ENCODE peak calls at places on chromosome 20, in six cellular contexts. B is GM04504; F is effector CD4-positive, alpha-beta T cell; J is DMS153; R is stimulated activated CD8-positive, alpha-beta memory T cell treated with anti-CD3 and anti-CD28 coated beads, Interleukin-12 subunit alpha, Interleukin-12 subunit beta, amount 100 ng/mL, for 4 hours; N is T-helper 17 cell. M is an unnamed sample.

GRCh38 chr20:17344775-17345174 is 117.9 kb downstream of the PCSK2 start:
- DNase-seq in B (no peak), F (no peak), J (no peak), R (no peak), N (no peak), M (no peak)

GRCh38 chr20:16710781-16711180 is 19.0 kb upstream of the SNRPB2 start:
- DNase-seq in B (no peak), F (no peak), J (no peak), R (no peak), N (no peak), M (no peak)

GRCh38 chr20:30376767-30377658 is 880.5 kb upstream of the DEFB115 start:
- DNase-seq in B (peak; percentile 40), F (peak; percentile 74), J (peak; percentile 38), R (peak; percentile 79), N (peak; percentile 88), M (peak; percentile 35)

GRCh38 chr20:56362833-56363413 is 4.1 kb downstream of the FAM210B start:
- DNase-seq in B (no peak), F (no peak), J (no peak), R (no peak), N (no peak), M (no peak)

GRCh38 chr20:34984756-34985261 is 29.1 kb downstream of the MYH7B start:
- DNase-seq in B (no peak), F (no peak), J (no peak), R (no peak), N (no peak), M (no peak)

GRCh38 chr20:18727032-18727508 is 86.5 kb upstream of the SCP2D1 start:
- DNase-seq in B (no peak), F (no peak), J (peak; percentile 56), R (no peak), N (no peak), M (no peak)

GRCh38 chr20:17557675-17558006 is 12.2 kb upstream of the DSTN start:
- DNase-seq in B (no peak), F (no peak), J (peak; percentile 52), R (no peak), N (no peak), M (no peak)

GRCh38 chr20:5844063-5844681 is 94.0 kb downstream of the SHLD1 start:
- DNase-seq in B (no peak), F (peak; percentile 40), J (peak; percentile 84), R (peak; percentile 21), N (peak; percentile 34), M (no peak)

GRCh38 chr20:53001502-53002301 is 29.5 kb downstream of the TSHZ2 start:
- DNase-seq in B (no peak), F (no peak), J (no peak), R (no peak), N (no peak), M (no peak)

GRCh38 chr20:63734111-63734945 is 2.1 kb upstream of the LIME1 start:
- DNase-seq in B (no peak), F (no peak), J (no peak), R (no peak), N (no peak), M (no peak)

GRCh38 chr20:63216849-63217471 is 1.0 kb upstream of the YTHDF1 start:
- DNase-seq in B (no peak), F (no peak), J (no peak), R (no peak), N (no peak), M (no peak)

GRCh38 chr20:50153500-50154377 is at the start of gene PEDS1:
- DNase-seq in B (peak; percentile 75), F (peak; percentile 74), J (peak; percentile 73), R (peak; percentile 74), N (peak; percentile 78), M (peak; percentile 76)

GRCh38 chr20:48319943-48320584 is 507.7 kb downstream of the PREX1 start:
- DNase-seq in B (no peak), F (no peak), J (no peak), R (no peak), N (no peak), M (no peak)

GRCh38 chr20:40279390-40279789 is 409.6 kb downstream of the MAFB start:
- DNase-seq in B (peak; percentile 83), F (no peak), J (no peak), R (no peak), N (no peak), M (no peak)

GRCh38 chr20:36549942-36550796 is 8.8 kb downstream of the MYL9 start:
- DNase-seq in B (no peak), F (no peak), J (no peak), R (no peak), N (no peak), M (no peak)

GRCh38 chr20:44208770-44209169 is 1.8 kb downstream of the OSER1 start:
- DNase-seq in B (no peak), F (no peak), J (no peak), R (no peak), N (no peak), M (no peak)

GRCh38 chr20:22471156-22471836 is 113.1 kb downstream of the FOXA2 start:
- DNase-seq in B (no peak), F (no peak), J (peak; percentile 88), R (no peak), N (no peak), M (no peak)

GRCh38 chr20:51394706-51395105 is 147.8 kb downstream of the NFATC2 start:
- DNase-seq in B (no peak), F (no peak), J (no peak), R (no peak), N (no peak), M (no peak)

GRCh38 chr20:11919571-11919970 is 1.9 kb downstream of the BTBD3 start:
- DNase-seq in B (no peak), F (no peak), J (no peak), R (no peak), N (no peak), M (no peak)

GRCh38 chr20:2101057-2101934 is at the start of gene STK35:
- DNase-seq in B (no peak), F (peak; percentile 54), J (peak; percentile 53), R (no peak), N (no peak), M (no peak)

GRCh38 chr20:46230811-46231282 is 77.5 kb downstream of the CDH22 start:
- DNase-seq in B (no peak), F (no peak), J (no peak), R (no peak), N (no peak), M (no peak)

GRCh38 chr20:380763-381580 is 412 bp downstream of the TRIB3 start:
- DNase-seq in B (peak; percentile 45), F (peak; percentile 12), J (peak; percentile 37), R (peak; percentile 50), N (peak; percentile 33), M (no peak)

GRCh38 chr20:5400164-5400762 is 83.5 kb upstream of the PROKR2 start:
- DNase-seq in B (no peak), F (no peak), J (no peak), R (no peak), N (no peak), M (no peak)

GRCh38 chr20:17499041-17499440 is 32.1 kb downstream of the BFSP1 start:
- DNase-seq in B (peak; percentile 2), F (no peak), J (no peak), R (no peak), N (no peak), M (no peak)

GRCh38 chr20:16617056-16617455 is 43.8 kb upstream of the KIF16B start:
- DNase-seq in B (no peak), F (no peak), J (no peak), R (no peak), N (no peak), M (no peak)

GRCh38 chr20:38685853-38686473 is 38.3 kb upstream of the SLC32A1 start:
- DNase-seq in B (no peak), F (peak; percentile 16), J (no peak), R (no peak), N (no peak), M (no peak)

GRCh38 chr20:1381753-1382591 is 10.9 kb downstream of the FKBP1A start:
- DNase-seq in B (no peak), F (no peak), J (no peak), R (no peak), N (no peak), M (no peak)

GRCh38 chr20:24949756-24950127 is 673 bp downstream of the CST7 start:
- DNase-seq in B (no peak), F (no peak), J (no peak), R (no peak), N (no peak), M (no peak)

GRCh38 chr20:57618091-57618765 is 2.0 kb downstream of the ZBP1 start:
- DNase-seq in B (no peak), F (no peak), J (peak; percentile 10), R (no peak), N (peak; percentile 29), M (no peak)

GRCh38 chr20:48703107-48703506 is 124.7 kb downstream of the PREX1 start:
- DNase-seq in B (no peak), F (no peak), J (no peak), R (no peak), N (no peak), M (no peak)